ENCODE peak calls at places on chromosomes 5 and 9, in ten cellular contexts. S is foreskin fibroblast; G is stimulated activated CD8-positive, alpha-beta memory T cell treated with anti-CD3 and anti-CD28 coated beads, Interleukin-4, amount 100 ng/mL, for 1 hour; T is occipital lobe; O is progenitor cell of endocrine pancreas; B is NCI-H2081; R is activated naive CD4-positive, alpha-beta T cell treated with anti-CD3 and anti-CD28 coated beads for 36 hours; D is left lobe of liver; V is AML-193; W is NCI-H1092 treated with DMSO at 0.1 percent for 48 hours. Q is an unnamed sample.

GRCh38 chr9:129278391-129279237 is 100.6 kb upstream of the IER5L start:
- DNase-seq in S (no peak), G (no peak), T (no peak), O (no peak), B (peak), R (peak), D (peak), V (no peak), W (no peak), Q (no peak)

GRCh38 chr5:68544656-68545565 is 329.4 kb downstream of the PIK3R1 start:
- DNase-seq in S (peak), G (no peak), T (no peak), O (no peak), B (no peak), R (no peak), D (no peak), V (no peak), W (no peak), Q (no peak)

GRCh38 chr5:58016892-58017291 is 443.0 kb downstream of the PLK2 start:
- DNase-seq in S (no peak), G (no peak), T (no peak), O (no peak), B (no peak), R (no peak), D (no peak), V (no peak), W (no peak), Q (no peak)

GRCh38 chr5:77734885-77735284 is 41.3 kb downstream of the TBCA start:
- DNase-seq in S (no peak), G (no peak), T (no peak), O (no peak), B (no peak), R (no peak), D (no peak), V (no peak), W (no peak), Q (no peak)

GRCh38 chr5:40962207-40962955 is 53.1 kb downstream of the C7 start:
- DNase-seq in S (no peak), G (no peak), T (no peak), O (no peak), B (no peak), R (no peak), D (no peak), V (no peak), W (no peak), Q (no peak)

GRCh38 chr9:108049026-108049591 is 559.5 kb upstream of the KLF4 start:
- DNase-seq in S (peak), G (no peak), T (no peak), O (no peak), B (no peak), R (no peak), D (no peak), V (no peak), W (no peak), Q (no peak)

GRCh38 chr5:132424167-132424935 is 54.8 kb downstream of the SLC22A5 start:
- DNase-seq in S (no peak), G (no peak), T (no peak), O (no peak), B (no peak), R (no peak), D (no peak), V (no peak), W (no peak), Q (no peak)

GRCh38 chr5:126046275-126046674 is 376.9 kb upstream of the GRAMD2B start:
- DNase-seq in S (no peak), G (no peak), T (no peak), O (no peak), B (no peak), R (no peak), D (no peak), V (no peak), W (no peak), Q (no peak)

GRCh38 chr5:143775258-143775657 is 36.7 kb upstream of the HMHB1 start:
- DNase-seq in S (peak), G (no peak), T (no peak), O (no peak), B (no peak), R (no peak), D (no peak), V (peak), W (no peak), Q (no peak)

GRCh38 chr9:35604578-35605335 is at the start of gene TESK1:
- DNase-seq in S (peak), G (peak), T (no peak), O (peak), B (peak), R (peak), D (peak), V (peak), W (peak), Q (no peak)

GRCh38 chr9:113737414-113738271 is 138.5 kb upstream of the ZNF618 start:
- DNase-seq in S (peak), G (no peak), T (no peak), O (peak), B (peak), R (peak), D (no peak), V (peak), W (peak), Q (no peak)

Q was measured in GF-D8.